ENCODE peak calls at places on chromosomes 16 and 17, in six cellular contexts. One of them, this sample, is unnamed.

GRCh38 chr17:43917348-43918025 is 10.2 kb upstream of the MPP2 start:
- DNase-seq in adrenal gland: no peak
- DNase-seq in upper lobe of left lung: peak; percentile 35
- DNase-seq in PC-3: no peak
- DNase-seq in mammary epithelial cell: no peak
- DNase-seq in uterus: peak; percentile 35
- DNase-seq in this sample: peak; percentile 17

GRCh38 chr16:23398987-23399805 is 53.8 kb downstream of the COG7 start:
- DNase-seq in adrenal gland: no peak
- DNase-seq in upper lobe of left lung: peak; percentile 66
- DNase-seq in PC-3: no peak
- DNase-seq in mammary epithelial cell: no peak
- DNase-seq in uterus: no peak
- DNase-seq in this sample: no peak

GRCh38 chr17:78506454-78507309 is 70.5 kb downstream of the DNAH17 start:
- DNase-seq in adrenal gland: no peak
- DNase-seq in upper lobe of left lung: no peak
- DNase-seq in PC-3: no peak
- DNase-seq in mammary epithelial cell: no peak
- DNase-seq in uterus: no peak
- DNase-seq in this sample: no peak

GRCh38 chr17:49157784-49158183 is 25.2 kb downstream of the B4GALNT2 start:
- DNase-seq in adrenal gland: no peak
- DNase-seq in upper lobe of left lung: no peak
- DNase-seq in PC-3: peak; percentile 39
- DNase-seq in mammary epithelial cell: no peak
- DNase-seq in uterus: no peak
- DNase-seq in this sample: peak; percentile 22

GRCh38 chr17:57577751-57578607 is 167.1 kb downstream of the CCDC182 start:
- DNase-seq in adrenal gland: peak; percentile 61
- DNase-seq in upper lobe of left lung: peak; percentile 48
- DNase-seq in PC-3: no peak
- DNase-seq in mammary epithelial cell: peak; percentile 55
- DNase-seq in uterus: peak; percentile 72
- DNase-seq in this sample: peak; percentile 79

GRCh38 chr17:66172706-66173223 is 19.2 kb downstream of the CEP112 start:
- DNase-seq in adrenal gland: no peak
- DNase-seq in upper lobe of left lung: no peak
- DNase-seq in PC-3: no peak
- DNase-seq in mammary epithelial cell: no peak
- DNase-seq in uterus: no peak
- DNase-seq in this sample: no peak

GRCh38 chr16:57624044-57624688 is 4.3 kb upstream of the ADGRG1 start:
- DNase-seq in adrenal gland: no peak
- DNase-seq in upper lobe of left lung: no peak
- DNase-seq in PC-3: no peak
- DNase-seq in mammary epithelial cell: peak; percentile 61
- DNase-seq in uterus: no peak
- DNase-seq in this sample: peak; percentile 36

GRCh38 chr16:64900029-64900428 is 221.8 kb downstream of the CDH11 start:
- DNase-seq in adrenal gland: no peak
- DNase-seq in upper lobe of left lung: no peak
- DNase-seq in PC-3: no peak
- DNase-seq in mammary epithelial cell: no peak
- DNase-seq in uterus: no peak
- DNase-seq in this sample: no peak

GRCh38 chr17:40070895-40071719 is 8.3 kb downstream of the THRA start:
- DNase-seq in adrenal gland: peak; percentile 80
- DNase-seq in upper lobe of left lung: peak; percentile 96
- DNase-seq in PC-3: no peak
- DNase-seq in mammary epithelial cell: no peak
- DNase-seq in uterus: peak; percentile 76
- DNase-seq in this sample: peak; percentile 44

GRCh38 chr16:3501783-3502400 is 1.1 kb downstream of the CLUAP1 start:
- DNase-seq in adrenal gland: no peak
- DNase-seq in upper lobe of left lung: no peak
- DNase-seq in PC-3: no peak
- DNase-seq in mammary epithelial cell: no peak
- DNase-seq in uterus: no peak
- DNase-seq in this sample: peak; percentile 15

GRCh38 chr17:8997994-8998628 is 23.2 kb upstream of the NTN1 start:
- DNase-seq in adrenal gland: peak; percentile 44
- DNase-seq in upper lobe of left lung: peak; percentile 72
- DNase-seq in PC-3: peak; percentile 65
- DNase-seq in mammary epithelial cell: peak; percentile 39
- DNase-seq in uterus: no peak
- DNase-seq in this sample: peak; percentile 76

GRCh38 chr16:681746-682427 is 1.7 kb downstream of the STUB1 start:
- DNase-seq in adrenal gland: no peak
- DNase-seq in upper lobe of left lung: no peak
- DNase-seq in PC-3: peak; percentile 41
- DNase-seq in mammary epithelial cell: no peak
- DNase-seq in uterus: no peak
- DNase-seq in this sample: no peak

GRCh38 chr17:22409160-22409751 is 716.9 kb downstream of the KCNJ18 start:
- DNase-seq in adrenal gland: no peak
- DNase-seq in upper lobe of left lung: no peak
- DNase-seq in PC-3: no peak
- DNase-seq in mammary epithelial cell: no peak
- DNase-seq in uterus: no peak
- DNase-seq in this sample: no peak

GRCh38 chr17:74404218-74404617 is 27.7 kb upstream of the GPRC5C start:
- DNase-seq in adrenal gland: no peak
- DNase-seq in upper lobe of left lung: no peak
- DNase-seq in PC-3: no peak
- DNase-seq in mammary epithelial cell: no peak
- DNase-seq in uterus: no peak
- DNase-seq in this sample: no peak

GRCh38 chr16:62068747-62069146 is 32.5 kb upstream of the CDH8 start:
- DNase-seq in adrenal gland: no peak
- DNase-seq in upper lobe of left lung: no peak
- DNase-seq in PC-3: peak; percentile 16
- DNase-seq in mammary epithelial cell: no peak
- DNase-seq in uterus: no peak
- DNase-seq in this sample: peak; percentile 0

GRCh38 chr17:44543213-44543904 is 13.9 kb upstream of the FZD2 start:
- DNase-seq in adrenal gland: no peak
- DNase-seq in upper lobe of left lung: no peak
- DNase-seq in PC-3: peak; percentile 95
- DNase-seq in mammary epithelial cell: peak; percentile 57
- DNase-seq in uterus: no peak
- DNase-seq in this sample: peak; percentile 88

GRCh38 chr17:64146418-64147109 is 16.6 kb upstream of the ERN1 start:
- DNase-seq in adrenal gland: peak; percentile 66
- DNase-seq in upper lobe of left lung: peak; percentile 63
- DNase-seq in PC-3: peak; percentile 45
- DNase-seq in mammary epithelial cell: peak; percentile 80
- DNase-seq in uterus: no peak
- DNase-seq in this sample: peak; percentile 76

GRCh38 chr16:47262938-47263337 is 119.2 kb upstream of the NETO2 start:
- DNase-seq in adrenal gland: no peak
- DNase-seq in upper lobe of left lung: no peak
- DNase-seq in PC-3: no peak
- DNase-seq in mammary epithelial cell: no peak
- DNase-seq in uterus: no peak
- DNase-seq in this sample: no peak

GRCh38 chr16:1964046-1964505 is 550 bp downstream of the RPS2 start:
- DNase-seq in adrenal gland: peak; percentile 61
- DNase-seq in upper lobe of left lung: peak; percentile 50
- DNase-seq in PC-3: no peak
- DNase-seq in mammary epithelial cell: peak; percentile 17
- DNase-seq in uterus: no peak
- DNase-seq in this sample: peak; percentile 58

GRCh38 chr17:74759243-74759801 is 10.9 kb downstream of the NHERF1 start:
- DNase-seq in adrenal gland: no peak
- DNase-seq in upper lobe of left lung: no peak
- DNase-seq in PC-3: no peak
- DNase-seq in mammary epithelial cell: no peak
- DNase-seq in uterus: no peak
- DNase-seq in this sample: no peak

GRCh38 chr16:12501727-12502457 is 301.8 kb downstream of the CPPED1 start:
- DNase-seq in adrenal gland: no peak
- DNase-seq in upper lobe of left lung: no peak
- DNase-seq in PC-3: no peak
- DNase-seq in mammary epithelial cell: no peak
- DNase-seq in uterus: no peak
- DNase-seq in this sample: no peak

GRCh38 chr16:75491876-75492275 is 3.4 kb downstream of the CHST6 start:
- DNase-seq in adrenal gland: no peak
- DNase-seq in upper lobe of left lung: no peak
- DNase-seq in PC-3: peak; percentile 40
- DNase-seq in mammary epithelial cell: peak; percentile 36
- DNase-seq in uterus: no peak
- DNase-seq in this sample: peak; percentile 28

GRCh38 chr16:14198012-14198411 is 126.9 kb downstream of the MRTFB start:
- DNase-seq in adrenal gland: no peak
- DNase-seq in upper lobe of left lung: no peak
- DNase-seq in PC-3: no peak
- DNase-seq in mammary epithelial cell: peak; percentile 12
- DNase-seq in uterus: no peak
- DNase-seq in this sample: no peak

GRCh38 chr16:14198603-14199002 is 127.5 kb downstream of the MRTFB start:
- DNase-seq in adrenal gland: no peak
- DNase-seq in upper lobe of left lung: no peak
- DNase-seq in PC-3: no peak
- DNase-seq in mammary epithelial cell: no peak
- DNase-seq in uterus: no peak
- DNase-seq in this sample: no peak

GRCh38 chr16:14194706-14195105 is 123.6 kb downstream of the MRTFB start:
- DNase-seq in adrenal gland: no peak
- DNase-seq in upper lobe of left lung: no peak
- DNase-seq in PC-3: no peak
- DNase-seq in mammary epithelial cell: no peak
- DNase-seq in uterus: no peak
- DNase-seq in this sample: no peak

GRCh38 chr16:14196011-14196410 is 124.9 kb downstream of the MRTFB start:
- DNase-seq in adrenal gland: no peak
- DNase-seq in upper lobe of left lung: no peak
- DNase-seq in PC-3: no peak
- DNase-seq in mammary epithelial cell: no peak
- DNase-seq in uterus: no peak
- DNase-seq in this sample: no peak

DNA sequence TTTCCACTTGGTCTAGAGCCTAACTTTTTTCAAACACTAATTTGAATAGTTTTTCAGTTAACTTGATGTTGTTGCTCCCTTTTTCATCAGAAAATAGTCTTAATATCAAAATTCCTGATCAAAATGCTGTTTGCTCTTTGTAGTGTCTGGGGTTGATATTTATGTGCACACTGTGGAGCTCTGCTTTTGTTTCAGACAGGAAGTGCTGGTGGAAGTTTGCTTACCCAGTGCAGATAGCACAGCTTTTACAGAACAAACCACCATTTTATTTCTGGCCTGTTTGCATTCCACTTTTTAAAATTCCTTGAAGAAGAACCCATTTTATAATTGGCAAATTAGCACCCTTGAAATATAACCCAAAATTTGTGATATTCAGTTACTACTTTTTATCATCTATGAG is 125.4 kb downstream of the MRTFB start:
- DNase-seq in adrenal gland: no peak
- DNase-seq in upper lobe of left lung: no peak
- DNase-seq in PC-3: no peak
- DNase-seq in mammary epithelial cell: no peak
- DNase-seq in uterus: no peak
- DNase-seq in this sample: no peak
- H3K27ac ChIP-seq in adrenal gland: peak overlapping the region; percentile 65
- H3K27ac ChIP-seq in upper lobe of left lung: peak overlapping the region; percentile 14
- H3K27ac ChIP-seq in PC-3: no peak overlapping the region
- H3K27ac ChIP-seq in mammary epithelial cell: no peak overlapping the region
- H3K27ac ChIP-seq in uterus: peak overlapping the region; percentile 12
- H3K27ac ChIP-seq in this sample: no peak overlapping the region

GRCh38 chr17:72876413-72876812 is 216.1 kb downstream of the SLC39A11 start:
- DNase-seq in adrenal gland: no peak
- DNase-seq in upper lobe of left lung: no peak
- DNase-seq in PC-3: no peak
- DNase-seq in mammary epithelial cell: no peak
- DNase-seq in uterus: no peak
- DNase-seq in this sample: no peak
- H3K27ac ChIP-seq in adrenal gland: no peak overlapping the region
- H3K27ac ChIP-seq in upper lobe of left lung: no peak overlapping the region
- H3K27ac ChIP-seq in PC-3: no peak overlapping the region
- H3K27ac ChIP-seq in mammary epithelial cell: no peak overlapping the region
- H3K27ac ChIP-seq in uterus: no peak overlapping the region
- H3K27ac ChIP-seq in this sample: no peak overlapping the region

GRCh38 chr16:85220125-85220839 is 108.0 kb upstream of the CIBAR2 start:
- DNase-seq in adrenal gland: peak; percentile 89
- DNase-seq in upper lobe of left lung: peak; percentile 57
- DNase-seq in PC-3: peak; percentile 62
- DNase-seq in mammary epithelial cell: peak; percentile 76
- DNase-seq in uterus: peak; percentile 84
- DNase-seq in this sample: peak; percentile 80
- H3K27ac ChIP-seq in adrenal gland: peak overlapping the region; percentile 67
- H3K27ac ChIP-seq in upper lobe of left lung: peak overlapping the region; percentile 20
- H3K27ac ChIP-seq in PC-3: peak overlapping the region; percentile 44
- H3K27ac ChIP-seq in mammary epithelial cell: peak overlapping the region; percentile 68
- H3K27ac ChIP-seq in uterus: peak overlapping the region; percentile 52
- H3K27ac ChIP-seq in this sample: peak overlapping the region; percentile 83

GRCh38 chr17:76241205-76241539 is 879 bp upstream of the RNF157 start:
- DNase-seq in adrenal gland: no peak
- DNase-seq in upper lobe of left lung: no peak
- DNase-seq in PC-3: no peak
- DNase-seq in mammary epithelial cell: no peak
- DNase-seq in uterus: peak; percentile 31
- DNase-seq in this sample: peak; percentile 40
- H3K27ac ChIP-seq in adrenal gland: no peak overlapping the region
- H3K27ac ChIP-seq in upper lobe of left lung: no peak overlapping the region
- H3K27ac ChIP-seq in PC-3: no peak overlapping the region
- H3K27ac ChIP-seq in mammary epithelial cell: no peak overlapping the region
- H3K27ac ChIP-seq in uterus: no peak overlapping the region
- H3K27ac ChIP-seq in this sample: no peak overlapping the region

GRCh38 chr16:85153046-85153445 is 40.8 kb upstream of the CIBAR2 start:
- DNase-seq in adrenal gland: no peak
- DNase-seq in upper lobe of left lung: no peak
- DNase-seq in PC-3: no peak
- DNase-seq in mammary epithelial cell: no peak
- DNase-seq in uterus: no peak
- DNase-seq in this sample: no peak
- H3K27ac ChIP-seq in adrenal gland: no peak overlapping the region
- H3K27ac ChIP-seq in upper lobe of left lung: no peak overlapping the region
- H3K27ac ChIP-seq in PC-3: no peak overlapping the region
- H3K27ac ChIP-seq in mammary epithelial cell: no peak overlapping the region
- H3K27ac ChIP-seq in uterus: no peak overlapping the region
- H3K27ac ChIP-seq in this sample: no peak overlapping the region

GRCh38 chr17:32964541-32964940 is 27.1 kb upstream of the SPACA3 start:
- DNase-seq in adrenal gland: no peak
- DNase-seq in upper lobe of left lung: no peak
- DNase-seq in PC-3: no peak
- DNase-seq in mammary epithelial cell: no peak
- DNase-seq in uterus: no peak
- DNase-seq in this sample: no peak

GRCh38 chr17:32971171-32971570 is 20.5 kb upstream of the SPACA3 start:
- DNase-seq in adrenal gland: no peak
- DNase-seq in upper lobe of left lung: peak; percentile 61
- DNase-seq in PC-3: peak; percentile 65
- DNase-seq in mammary epithelial cell: peak; percentile 82
- DNase-seq in uterus: no peak
- DNase-seq in this sample: peak; percentile 34

GRCh38 chr17:32976131-32976530 is 15.5 kb upstream of the SPACA3 start:
- DNase-seq in adrenal gland: no peak
- DNase-seq in upper lobe of left lung: no peak
- DNase-seq in PC-3: no peak
- DNase-seq in mammary epithelial cell: no peak
- DNase-seq in uterus: no peak
- DNase-seq in this sample: no peak

GRCh38 chr17:32970281-32970680 is 21.4 kb upstream of the SPACA3 start:
- DNase-seq in adrenal gland: no peak
- DNase-seq in upper lobe of left lung: no peak
- DNase-seq in PC-3: peak; percentile 38
- DNase-seq in mammary epithelial cell: peak; percentile 82
- DNase-seq in uterus: peak; percentile 48
- DNase-seq in this sample: peak; percentile 23
- H3K27ac ChIP-seq in adrenal gland: no peak overlapping the region
- H3K27ac ChIP-seq in upper lobe of left lung: no peak overlapping the region
- H3K27ac ChIP-seq in PC-3: no peak overlapping the region
- H3K27ac ChIP-seq in mammary epithelial cell: peak overlapping the region; percentile 63
- H3K27ac ChIP-seq in uterus: no peak overlapping the region
- H3K27ac ChIP-seq in this sample: no peak overlapping the region

This sample was measured in GM23248.